ENCODE peak calls at places on chromosomes 4 and X, in nine cellular contexts. Z is ELR; L is RPMI7951; H is mucosa of descending colon; V is effector CD4-positive, alpha-beta T cell; Q is esophagus squamous epithelium; E is lower lobe of right lung; T is AG08396; J is amniotic epithelial cell. I is an unnamed sample.

GRCh38 chrX:2793752-2794151 is 35.0 kb upstream of the GYG2 start:
- DNase-seq in Z (no peak), L (no peak), H (no peak), V (no peak), Q (no peak), E (no peak), T (no peak), J (peak), I (no peak)

GRCh38 chr4:176385601-176386000 is 65.8 kb downstream of the SPCS3 start:
- DNase-seq in Z (no peak), L (no peak), H (no peak), V (no peak), Q (no peak), E (no peak), T (no peak), J (no peak), I (no peak)

GRCh38 chrX:7446815-7447214 is 298.9 kb upstream of the PUDP start:
- DNase-seq in Z (peak), L (no peak), H (no peak), V (no peak), Q (no peak), E (no peak), T (no peak), J (no peak), I (no peak)

GRCh38 chr4:78634011-78634664 is 82.6 kb downstream of the ANXA3 start:
- DNase-seq in Z (no peak), L (peak), H (no peak), V (no peak), Q (no peak), E (peak), T (no peak), J (peak), I (no peak)

GRCh38 chr4:177393236-177393635 is 49.0 kb downstream of the AGA start:
- DNase-seq in Z (no peak), L (no peak), H (no peak), V (no peak), Q (no peak), E (no peak), T (no peak), J (no peak), I (no peak)

GRCh38 chrX:53685711-53686110 is 808 bp downstream of the HUWE1 start:
- DNase-seq in Z (peak), L (peak), H (no peak), V (no peak), Q (no peak), E (no peak), T (no peak), J (no peak), I (no peak)

GRCh38 chr4:168803727-168804126 is 206.3 kb downstream of the CBR4 start:
- DNase-seq in Z (peak), L (peak), H (no peak), V (no peak), Q (no peak), E (no peak), T (peak), J (peak), I (no peak)

GRCh38 chr4:189305500-189305899 is 635.2 kb upstream of the FRG1 start:
- DNase-seq in Z (no peak), L (no peak), H (no peak), V (no peak), Q (no peak), E (no peak), T (no peak), J (no peak), I (no peak)

GRCh38 chr4:123898941-123899666 is 502.5 kb downstream of the SPRY1 start:
- DNase-seq in Z (no peak), L (no peak), H (no peak), V (no peak), Q (no peak), E (no peak), T (no peak), J (no peak), I (no peak)

GRCh38 chr4:30429813-30430466 is 290.2 kb upstream of the PCDH7 start:
- DNase-seq in Z (peak), L (peak), H (no peak), V (no peak), Q (no peak), E (no peak), T (no peak), J (peak), I (no peak)

GRCh38 chrX:2351999-2352995 is 148.5 kb downstream of the DHRSX start:
- DNase-seq in Z (peak), L (peak), H (no peak), V (no peak), Q (no peak), E (no peak), T (peak), J (peak), I (peak)

GRCh38 chr4:190017357-190018200 is 9.5 kb downstream of the FRG2 start:
- DNase-seq in Z (no peak), L (no peak), H (no peak), V (no peak), Q (no peak), E (no peak), T (no peak), J (no peak), I (no peak)

GRCh38 chrX:149453030-149453429 is 52.1 kb downstream of the IDS start:
- DNase-seq in Z (peak), L (peak), H (no peak), V (no peak), Q (no peak), E (no peak), T (peak), J (peak), I (no peak)

GRCh38 chr4:181528570-181529184 is 714.5 kb upstream of the TENM3 start:
- DNase-seq in Z (peak), L (peak), H (peak), V (no peak), Q (no peak), E (peak), T (peak), J (peak), I (no peak)

GRCh38 chr4:121226362-121226761 is 62.2 kb upstream of the TNIP3 start:
- DNase-seq in Z (no peak), L (no peak), H (no peak), V (no peak), Q (no peak), E (no peak), T (no peak), J (no peak), I (no peak)